ENCODE peak calls at places on chromosomes 2 and 18, in four cellular contexts. A, F, Z and K are unnamed samples.

GRCh38 chr2:124986136-124986535 is 961.0 kb downstream of the CNTNAP5 start:
- DNase-seq in F (no peak), A (no peak), Z (no peak), K (no peak)

GRCh38 chr2:191696001-191696400 is 18.1 kb downstream of the NABP1 start:
- DNase-seq in A (no peak), F (no peak), Z (peak; percentile 78), K (no peak)

GRCh38 chr2:20410556-20411277 is 36.2 kb upstream of the RHOB start:
- DNase-seq in A (no peak), F (no peak), Z (no peak), K (no peak)

GRCh38 chr2:142603761-142604160 is 273.7 kb upstream of the KYNU start:
- DNase-seq in Z (no peak), F (no peak), A (no peak), K (no peak)

GRCh38 chr2:118403658-118404451 is 315.6 kb downstream of the INSIG2 start:
- DNase-seq in F (no peak), Z (no peak), A (no peak), K (no peak)

GRCh38 chr18:29737620-29738019 is 1304.9 kb downstream of the DSC3 start:
- DNase-seq in Z (no peak), A (no peak), F (no peak), K (no peak)

GRCh38 chr2:145752091-145752806 is 1232.3 kb upstream of the ZEB2 start:
- DNase-seq in F (peak; percentile 61), Z (peak; percentile 50), A (peak; percentile 66), K (peak; percentile 88)

GRCh38 chr2:223238301-223238700 is 186.3 kb downstream of the KCNE4 start:
- DNase-seq in A (no peak), F (no peak), Z (no peak), K (no peak)

GRCh38 chr2:238099709-238100048 is 461 bp upstream of the ESPNL start:
- DNase-seq in A (no peak), F (no peak), Z (no peak), K (no peak)

GRCh38 chr2:68643874-68644485 is 601 bp downstream of the PROKR1 start:
- DNase-seq in Z (no peak), F (no peak), A (no peak), K (no peak)

GRCh38 chr2:233034091-233034882 is 1.8 kb downstream of the NEU2 start:
- DNase-seq in F (no peak), A (no peak), Z (peak; percentile 15), K (no peak)

GRCh38 chr2:131034122-131035051 is 58.9 kb downstream of the FAM168B start:
- DNase-seq in F (no peak), A (no peak), Z (peak; percentile 28), K (no peak)

GRCh38 chr2:183665976-183666375 is 541.7 kb downstream of the NUP35 start:
- DNase-seq in F (no peak), A (peak; percentile 35), Z (no peak), K (no peak)

GRCh38 chr2:133200684-133201421 is 367.4 kb downstream of the NCKAP5 start:
- DNase-seq in A (peak; percentile 36), Z (no peak), F (no peak), K (no peak)

GRCh38 chr18:272650-273049 is 4.8 kb upstream of the THOC1 start:
- DNase-seq in Z (no peak), A (no peak), F (no peak), K (no peak)

GRCh38 chr2:5609191-5609590 is 83.0 kb upstream of the SOX11 start:
- DNase-seq in Z (no peak), F (no peak), A (no peak), K (no peak)

GRCh38 chr2:95024960-95025405 is 525 bp upstream of the MAL start:
- DNase-seq in A (no peak), Z (no peak), F (no peak), K (no peak)

GRCh38 chr2:140643761-140644187 is 1487.0 kb downstream of the LRP1B start:
- DNase-seq in Z (no peak), A (no peak), F (no peak), K (no peak)

GRCh38 chr2:175688241-175688640 is 313.8 kb downstream of the LNPK start:
- DNase-seq in A (no peak), Z (no peak), F (no peak), K (no peak)

GRCh38 chr2:127591221-127591923 is 54.6 kb upstream of the GPR17 start:
- DNase-seq in A (peak; percentile 20), Z (peak; percentile 51), F (peak; percentile 84), K (peak; percentile 86)

GRCh38 chr2:237913193-237913917 is 53.5 kb upstream of the UBE2F start:
- DNase-seq in Z (no peak), A (no peak), F (no peak), K (no peak)

GRCh38 chr2:129888896-129889295 is 90.6 kb upstream of the RAB6C start:
- DNase-seq in A (no peak), F (no peak), Z (no peak), K (no peak)

GRCh38 chr2:205776139-205776538 is 93.8 kb downstream of the NRP2 start:
- DNase-seq in A (no peak), Z (peak; percentile 45), F (peak; percentile 45), K (peak; percentile 83)

GRCh38 chr2:157244691-157245090 is 12.8 kb upstream of the GALNT5 start:
- DNase-seq in A (no peak), Z (no peak), F (no peak), K (no peak)

GRCh38 chr2:44055229-44055628 is 59.4 kb upstream of the LRPPRC start:
- DNase-seq in F (no peak), A (no peak), Z (no peak), K (peak; percentile 23)

GRCh38 chr2:216339456-216340279 is 32.6 kb downstream of the MARCHF4 start:
- DNase-seq in F (no peak), A (no peak), Z (no peak), K (no peak)

GRCh38 chr2:33441235-33441810 is 35.1 kb upstream of the RASGRP3 start:
- DNase-seq in A (no peak), Z (peak; percentile 42), F (peak; percentile 60), K (peak; percentile 73)

GRCh38 chr2:157032019-157032418 is 225.5 kb upstream of the GALNT5 start:
- DNase-seq in A (peak; percentile 88), F (no peak), Z (no peak), K (no peak)

GRCh38 chr2:74297391-74297790 is 45.8 kb downstream of the SLC4A5 start:
- DNase-seq in Z (no peak), F (no peak), A (no peak), K (peak; percentile 95)

GRCh38 chr2:236155406-236155805 is 12.8 kb downstream of the GBX2 start:
- DNase-seq in A (no peak), F (no peak), Z (no peak), K (no peak)

GRCh38 chr2:143458258-143458954 is 329.2 kb downstream of the ARHGAP15 start:
- DNase-seq in A (no peak), Z (no peak), F (no peak), K (no peak)

GRCh38 chr2:187264612-187265011 is 183.4 kb downstream of the CALCRL start:
- DNase-seq in Z (no peak), F (no peak), A (no peak), K (no peak)

GRCh38 chr2:29273704-29274611 is 158.7 kb downstream of the CLIP4 start:
- DNase-seq in F (no peak), A (no peak), Z (no peak), K (no peak)

GRCh38 chr2:18664421-18664820 is 75.1 kb upstream of the NT5C1B start:
- DNase-seq in Z (no peak), F (no peak), A (no peak), K (no peak)

GRCh38 chr2:62287895-62288589 is 92.1 kb downstream of the B3GNT2 start:
- DNase-seq in Z (peak; percentile 81), F (peak; percentile 78), A (no peak), K (no peak)

GRCh38 chr2:109214651-109215371 is 85.8 kb downstream of the SH3RF3 start:
- DNase-seq in Z (no peak), A (no peak), F (no peak), K (no peak)

GRCh38 chr2:190216829-190217228 is 102.8 kb downstream of the HIBCH start:
- DNase-seq in Z (no peak), A (no peak), F (peak; percentile 25), K (peak; percentile 63)

GRCh38 chr18:32714571-32715148 is 58.2 kb downstream of the KLHL14 start:
- DNase-seq in A (peak; percentile 39), F (peak; percentile 8), Z (no peak), K (peak; percentile 92)

DNA sequence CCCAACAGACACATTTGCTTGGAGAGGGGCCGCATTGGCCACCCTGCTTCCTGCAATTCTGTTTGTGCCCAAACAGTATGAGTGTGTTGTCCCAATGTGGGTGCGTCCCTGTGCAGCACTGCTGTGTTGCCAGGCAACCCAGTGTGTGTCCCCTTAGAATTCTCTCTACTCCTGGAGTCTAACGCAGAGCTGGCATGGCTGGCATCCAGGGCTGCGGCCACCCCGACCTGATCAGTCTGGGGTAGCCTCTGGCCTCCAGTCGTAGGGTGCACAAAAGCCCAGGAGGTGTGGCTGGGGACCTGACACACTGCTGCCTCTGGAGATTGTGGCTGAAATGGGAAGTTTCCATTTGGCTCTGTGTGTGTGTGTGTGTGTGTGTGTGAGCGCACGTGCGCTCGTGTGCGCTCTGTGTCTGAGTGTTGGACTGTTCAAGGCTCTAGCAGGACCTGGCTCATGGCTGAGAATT is 48.0 kb downstream of the TEX44 start:
- DNase-seq in Z (peak; percentile 63), F (no peak), A (no peak), K (no peak)
- H3K4me3 ChIP-seq in Z (no peak overlapping the region), F (no peak overlapping the region), A (no peak overlapping the region), K (no peak overlapping the region)

GRCh38 chr2:38095996-38096861 is 20.3 kb upstream of the CYP1B1 start:
- DNase-seq in Z (no peak), F (no peak), A (peak; percentile 81), K (no peak)

GRCh38 chr2:38097611-38098350 is 21.8 kb upstream of the CYP1B1 start:
- DNase-seq in F (no peak), A (no peak), Z (no peak), K (no peak)

GRCh38 chr2:38095655-38095995 is 19.7 kb upstream of the CYP1B1 start:
- DNase-seq in A (no peak), F (no peak), Z (no peak), K (no peak)

GRCh38 chr2:38099096-38099997 is 23.4 kb upstream of the CYP1B1 start:
- DNase-seq in A (no peak), F (no peak), Z (no peak), K (no peak)

DNA sequence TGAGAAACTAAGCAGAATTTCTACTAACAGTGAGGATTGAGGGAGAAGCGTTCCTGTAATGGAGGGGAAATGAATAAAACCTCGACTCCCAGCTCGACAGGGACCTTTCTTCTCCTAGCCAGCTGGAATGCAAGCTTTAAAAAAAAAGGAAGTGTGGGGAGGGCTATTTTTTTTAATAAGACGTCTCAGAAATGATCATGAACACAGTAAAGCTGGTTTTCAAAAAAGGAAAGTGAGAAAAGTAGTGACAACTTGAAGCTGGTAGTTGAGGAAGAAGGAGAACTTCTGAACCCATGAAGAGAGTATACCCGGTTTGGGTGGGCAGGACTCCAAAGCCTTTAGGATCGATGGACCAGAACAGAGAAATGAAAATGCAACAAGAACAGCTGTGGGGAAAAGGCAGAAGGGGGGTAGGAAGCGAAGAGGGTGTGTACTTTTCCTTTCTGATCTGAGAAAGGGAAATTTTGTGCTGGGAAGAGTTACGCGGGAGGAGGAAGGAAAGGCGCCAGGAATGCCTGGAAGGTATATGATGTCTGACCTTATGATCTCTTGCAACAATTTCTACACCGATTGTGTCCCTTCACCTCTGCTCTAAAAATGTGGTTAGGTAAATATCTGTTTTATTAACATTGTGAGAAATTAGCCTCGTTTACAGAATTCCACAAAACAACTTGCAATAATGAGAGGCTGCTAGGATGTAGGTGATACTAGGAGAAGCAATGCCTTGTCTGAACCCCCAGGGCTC is 22.6 kb upstream of the CYP1B1 start:
- DNase-seq in A (no peak), Z (no peak), F (no peak), K (no peak)
- H3K4me3 ChIP-seq in A (no peak overlapping the region), Z (no peak overlapping the region), F (no peak overlapping the region), K (no peak overlapping the region)

GRCh38 chr18:22297008-22297407 is 120.7 kb downstream of the CTAGE1 start:
- DNase-seq in A (no peak), Z (no peak), F (no peak), K (no peak)
- H3K4me3 ChIP-seq in A (no peak overlapping the region), Z (no peak overlapping the region), F (no peak overlapping the region), K (no peak overlapping the region)

GRCh38 chr18:78790960-78791359 is 188.7 kb upstream of the SALL3 start:
- DNase-seq in Z (no peak), A (no peak), F (no peak), K (no peak)
- H3K4me3 ChIP-seq in Z (no peak overlapping the region), A (no peak overlapping the region), F (no peak overlapping the region), K (no peak overlapping the region)